ENCODE peak calls at places on chromosomes 6 and 20, in four cellular contexts. W is esophagus muscularis mucosa, N is heart right ventricle, R is fibroblast of lung. S is an unnamed sample.
A peak's percentile ranks its signal among the peaks of the same experiment; 100 is the strongest.

GRCh38 chr6:32046450-32047083 is 8.4 kb downstream of the CYP21A2 start:
- DNase-seq in R (peak; percentile 6), N (peak; percentile 60), W (no peak), S (no peak)

GRCh38 chr20:34637245-34638185 is 39.4 kb downstream of the PIGU start:
- DNase-seq in N (no peak), W (no peak), R (peak; percentile 23), S (no peak)

GRCh38 chr20:63706027-63706695 is 1.6 kb downstream of the ARFRP1 start:
- DNase-seq in R (no peak), N (no peak), W (no peak), S (no peak)

GRCh38 chr6:6806793-6807518 is 218.4 kb downstream of the LY86 start:
- DNase-seq in N (peak; percentile 31), W (no peak), R (no peak), S (no peak)

GRCh38 chr6:16239798-16240123 is 1.4 kb downstream of the GMPR start:
- DNase-seq in N (no peak), W (no peak), R (peak; percentile 70), S (no peak)

GRCh38 chr6:148317051-148317450 is 25.6 kb upstream of the SASH1 start:
- DNase-seq in W (no peak), N (no peak), R (peak; percentile 74), S (no peak)

GRCh38 chr20:44643596-44644383 is 7.7 kb downstream of the ADA start:
- DNase-seq in R (peak; percentile 82), W (no peak), N (peak; percentile 76), S (peak; percentile 49)

GRCh38 chr6:74713941-74714340 is 491.9 kb downstream of the COL12A1 start:
- DNase-seq in W (no peak), R (peak; percentile 60), N (no peak), S (no peak)

GRCh38 chr6:12572884-12573824 is 143.4 kb upstream of the PHACTR1 start:
- DNase-seq in N (no peak), R (peak; percentile 94), W (no peak), S (no peak)

GRCh38 chr6:137910843-137911456 is 43.9 kb downstream of the TNFAIP3 start:
- DNase-seq in R (no peak), W (no peak), N (no peak), S (no peak)

GRCh38 chr6:6825153-6825847 is 236.8 kb downstream of the LY86 start:
- DNase-seq in W (no peak), R (no peak), N (no peak), S (no peak)

GRCh38 chr6:31293343-31293742 is 21.5 kb upstream of the HLA-C start:
- DNase-seq in R (peak; percentile 30), N (no peak), W (no peak), S (no peak)

GRCh38 chr6:356828-357251 is 34.7 kb upstream of the IRF4 start:
- DNase-seq in N (no peak), R (no peak), W (no peak), S (no peak)

GRCh38 chr6:10520468-10520867 is 683 bp upstream of the GCNT2 start:
- DNase-seq in N (no peak), W (no peak), R (peak; percentile 30), S (no peak)

GRCh38 chr6:95660544-95660943 is 83.2 kb downstream of the MANEA start:
- DNase-seq in N (no peak), W (no peak), R (no peak), S (no peak)

GRCh38 chr6:145507251-145507650 is 228.1 kb downstream of the EPM2A start:
- DNase-seq in N (no peak), R (no peak), W (no peak), S (no peak)

GRCh38 chr6:166944666-166945256 is 11.6 kb downstream of the RNASET2 start:
- DNase-seq in W (no peak), R (no peak), N (no peak), S (no peak)

GRCh38 chr6:16700202-16700997 is 60.9 kb downstream of the ATXN1 start:
- DNase-seq in W (no peak), N (no peak), R (peak; percentile 60), S (no peak)

GRCh38 chr6:93568169-93568568 is 148.8 kb upstream of the EPHA7 start:
- DNase-seq in R (no peak), N (no peak), W (no peak), S (no peak)

GRCh38 chr6:163338671-163339405 is 75.7 kb upstream of the QKI start:
- DNase-seq in W (no peak), R (peak; percentile 94), N (no peak), S (no peak)

GRCh38 chr20:57648878-57649616 is 28.8 kb upstream of the ZBP1 start:
- DNase-seq in W (peak; percentile 70), N (no peak), R (no peak), S (no peak)

GRCh38 chr6:69825904-69826303 is 29.1 kb upstream of the LMBRD1 start:
- DNase-seq in W (no peak), N (no peak), R (peak; percentile 15), S (no peak)

GRCh38 chr6:99739526-99739925 is 132.9 kb downstream of the PRDM13 start:
- DNase-seq in W (no peak), R (no peak), N (no peak), S (no peak)

GRCh38 chr6:22828179-22829062 is 259.1 kb downstream of the HDGFL1 start:
- DNase-seq in N (no peak), W (no peak), R (peak; percentile 99), S (no peak)

GRCh38 chr6:123841067-123841896 is 37.6 kb downstream of the NKAIN2 start:
- DNase-seq in R (no peak), N (no peak), W (no peak), S (no peak)

GRCh38 chr20:10090588-10091166 is 55.9 kb downstream of the ANKEF1 start:
- DNase-seq in W (no peak), R (peak; percentile 51), N (peak; percentile 19), S (peak; percentile 4)

GRCh38 chr20:1775117-1775516 is 117.5 kb upstream of the SIRPG start:
- DNase-seq in W (no peak), N (no peak), R (peak; percentile 58), S (no peak)

GRCh38 chr6:73798592-73798991 is 102.6 kb downstream of the CD109 start:
- DNase-seq in W (no peak), N (no peak), R (peak; percentile 95), S (no peak)

GRCh38 chr20:23820493-23820892 is 6.0 kb downstream of the CST2 start:
- DNase-seq in N (no peak), W (no peak), R (no peak), S (no peak)

GRCh38 chr6:101608724-101609123 is 215.2 kb downstream of the GRIK2 start:
- DNase-seq in W (no peak), R (no peak), N (no peak), S (no peak)

GRCh38 chr6:126339796-126340750 is at the start of gene CENPW:
- DNase-seq in W (peak; percentile 99), R (peak; percentile 80), N (peak; percentile 82), S (peak; percentile 77)
- H3K27ac ChIP-seq in W (peak within 1 kb of the TSS; percentile 65), R (peak within 1 kb of the TSS; percentile 47), N (no peak within 1 kb of the TSS), S (no peak within 1 kb of the TSS)

DNA sequence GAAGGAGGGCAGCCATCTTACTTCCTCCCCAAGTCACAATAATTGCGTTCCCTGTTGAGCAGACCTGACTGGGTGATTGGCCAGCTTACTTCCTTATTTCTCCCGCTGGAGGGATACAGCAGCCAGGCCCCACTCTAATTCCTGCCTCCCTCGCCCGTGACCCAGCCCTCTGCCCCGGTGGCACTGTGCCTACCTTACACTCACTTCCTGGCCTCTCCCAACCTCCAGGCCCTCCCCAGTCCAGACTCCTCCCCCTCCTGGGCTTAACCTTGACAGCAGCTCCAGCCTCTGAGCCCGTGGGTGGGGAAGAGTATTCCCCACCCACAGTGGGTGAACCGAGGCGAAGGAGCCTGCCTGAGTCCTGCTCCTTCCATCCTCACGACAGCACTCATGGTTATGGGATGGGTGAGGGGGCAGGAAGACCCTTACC is 3.0 kb downstream of the BAK1 start:
- DNase-seq in R (no peak), N (peak; percentile 67), W (no peak), S (no peak)
- H3K27ac ChIP-seq in R (no peak overlapping the region), N (peak overlapping the region; percentile 78), W (peak overlapping the region; percentile 10), S (peak overlapping the region; percentile 82)

GRCh38 chr6:78460711-78461110 is 406.6 kb upstream of the IRAK1BP1 start:
- DNase-seq in N (no peak), W (no peak), R (no peak), S (no peak)

GRCh38 chr6:78465042-78465634 is 402.2 kb upstream of the IRAK1BP1 start:
- DNase-seq in N (no peak), W (no peak), R (no peak), S (no peak)

GRCh38 chr6:78462728-78463127 is 404.6 kb upstream of the IRAK1BP1 start:
- DNase-seq in W (no peak), N (no peak), R (no peak), S (no peak)
- H3K27ac ChIP-seq in W (no peak overlapping the region), N (no peak overlapping the region), R (no peak overlapping the region), S (no peak overlapping the region)

GRCh38 chr20:6122873-6123649 is at the start of gene FERMT1:
- DNase-seq in R (peak; percentile 69), W (peak; percentile 91), N (peak; percentile 63), S (no peak)
- H3K27ac ChIP-seq in R (peak within 1 kb of the TSS; percentile 50), W (no peak within 1 kb of the TSS), N (peak within 1 kb of the TSS; percentile 39), S (no peak within 1 kb of the TSS)

GRCh38 chr6:2817778-2818443 is 23.8 kb downstream of the SERPINB1 start:
- DNase-seq in R (peak; percentile 72), W (no peak), N (no peak), S (no peak)

GRCh38 chr6:2818593-2818992 is 23.1 kb downstream of the SERPINB1 start:
- DNase-seq in N (no peak), R (peak; percentile 74), W (peak; percentile 24), S (no peak)

GRCh38 chr6:2819115-2819514 is 22.5 kb downstream of the SERPINB1 start:
- DNase-seq in R (no peak), W (peak; percentile 79), N (no peak), S (no peak)

GRCh38 chr6:2821554-2821953 is 20.1 kb downstream of the SERPINB1 start:
- DNase-seq in R (no peak), N (no peak), W (peak; percentile 55), S (no peak)

GRCh38 chr6:2819891-2820814 is 21.5 kb downstream of the SERPINB1 start:
- DNase-seq in R (peak; percentile 46), W (peak; percentile 31), N (no peak), S (no peak)
- H3K27ac ChIP-seq in R (no peak overlapping the region), W (no peak overlapping the region), N (no peak overlapping the region), S (no peak overlapping the region)

S was measured in CD4-positive, alpha-beta T cell.